ENCODE peak calls at places on chromosomes 13 and 19, in six cellular contexts. One of them, this sample, is unnamed.

GRCh38 chr19:33394723-33395560 is 21.4 kb downstream of the CEBPG start:
- DNase-seq in Calu3: no peak
- DNase-seq in left colon: no peak
- DNase-seq in endodermal cell: no peak
- DNase-seq in stimulated activated CD8-positive, alpha-beta memory T cell treated with anti-CD3 and anti-CD28 coated beads, Interleukin-15, amount 100 ng/mL, for 1 hour: no peak
- DNase-seq in heart right ventricle: no peak
- DNase-seq in this sample: no peak

GRCh38 chr13:97076898-97077297 is 82.6 kb upstream of the OXGR1 start:
- DNase-seq in Calu3: no peak
- DNase-seq in left colon: no peak
- DNase-seq in endodermal cell: no peak
- DNase-seq in stimulated activated CD8-positive, alpha-beta memory T cell treated with anti-CD3 and anti-CD28 coated beads, Interleukin-15, amount 100 ng/mL, for 1 hour: no peak
- DNase-seq in heart right ventricle: no peak
- DNase-seq in this sample: peak

GRCh38 chr13:57988276-57988675 is 356.7 kb downstream of the PCDH17 start:
- DNase-seq in Calu3: no peak
- DNase-seq in left colon: no peak
- DNase-seq in endodermal cell: no peak
- DNase-seq in stimulated activated CD8-positive, alpha-beta memory T cell treated with anti-CD3 and anti-CD28 coated beads, Interleukin-15, amount 100 ng/mL, for 1 hour: no peak
- DNase-seq in heart right ventricle: no peak
- DNase-seq in this sample: no peak

GRCh38 chr19:36128392-36128736 is 11.5 kb upstream of the CAPNS1 start:
- DNase-seq in Calu3: peak
- DNase-seq in left colon: peak
- DNase-seq in endodermal cell: no peak
- DNase-seq in stimulated activated CD8-positive, alpha-beta memory T cell treated with anti-CD3 and anti-CD28 coated beads, Interleukin-15, amount 100 ng/mL, for 1 hour: no peak
- DNase-seq in heart right ventricle: peak
- DNase-seq in this sample: peak

GRCh38 chr19:1446713-1447564 is 3.0 kb upstream of the APC2 start:
- DNase-seq in Calu3: no peak
- DNase-seq in left colon: no peak
- DNase-seq in endodermal cell: peak
- DNase-seq in stimulated activated CD8-positive, alpha-beta memory T cell treated with anti-CD3 and anti-CD28 coated beads, Interleukin-15, amount 100 ng/mL, for 1 hour: no peak
- DNase-seq in heart right ventricle: no peak
- DNase-seq in this sample: peak

GRCh38 chr13:66958611-66959010 is 271.5 kb downstream of the PCDH9 start:
- DNase-seq in Calu3: no peak
- DNase-seq in left colon: no peak
- DNase-seq in endodermal cell: no peak
- DNase-seq in stimulated activated CD8-positive, alpha-beta memory T cell treated with anti-CD3 and anti-CD28 coated beads, Interleukin-15, amount 100 ng/mL, for 1 hour: no peak
- DNase-seq in heart right ventricle: no peak
- DNase-seq in this sample: no peak

GRCh38 chr13:26914624-26915023 is 154.0 kb upstream of the GPR12 start:
- DNase-seq in Calu3: no peak
- DNase-seq in left colon: no peak
- DNase-seq in endodermal cell: peak
- DNase-seq in stimulated activated CD8-positive, alpha-beta memory T cell treated with anti-CD3 and anti-CD28 coated beads, Interleukin-15, amount 100 ng/mL, for 1 hour: no peak
- DNase-seq in heart right ventricle: no peak
- DNase-seq in this sample: no peak

GRCh38 chr13:48748681-48749080 is 95.0 kb downstream of the CYSLTR2 start:
- DNase-seq in Calu3: no peak
- DNase-seq in left colon: no peak
- DNase-seq in endodermal cell: no peak
- DNase-seq in stimulated activated CD8-positive, alpha-beta memory T cell treated with anti-CD3 and anti-CD28 coated beads, Interleukin-15, amount 100 ng/mL, for 1 hour: no peak
- DNase-seq in heart right ventricle: no peak
- DNase-seq in this sample: no peak

GRCh38 chr19:6060600-6061391 is 49.5 kb downstream of the RFX2 start:
- DNase-seq in Calu3: no peak
- DNase-seq in left colon: peak
- DNase-seq in endodermal cell: peak
- DNase-seq in stimulated activated CD8-positive, alpha-beta memory T cell treated with anti-CD3 and anti-CD28 coated beads, Interleukin-15, amount 100 ng/mL, for 1 hour: no peak
- DNase-seq in heart right ventricle: no peak
- DNase-seq in this sample: peak

GRCh38 chr19:55259540-55260210 is 858 bp upstream of the PPP6R1 start:
- DNase-seq in Calu3: no peak
- DNase-seq in left colon: no peak
- DNase-seq in endodermal cell: peak
- DNase-seq in stimulated activated CD8-positive, alpha-beta memory T cell treated with anti-CD3 and anti-CD28 coated beads, Interleukin-15, amount 100 ng/mL, for 1 hour: no peak
- DNase-seq in heart right ventricle: no peak
- DNase-seq in this sample: no peak

GRCh38 chr13:28493740-28494536 is 990 bp downstream of the FLT1 start:
- DNase-seq in Calu3: no peak
- DNase-seq in left colon: no peak
- DNase-seq in endodermal cell: peak
- DNase-seq in stimulated activated CD8-positive, alpha-beta memory T cell treated with anti-CD3 and anti-CD28 coated beads, Interleukin-15, amount 100 ng/mL, for 1 hour: no peak
- DNase-seq in heart right ventricle: peak
- DNase-seq in this sample: peak

GRCh38 chr13:100203696-100204367 is 114.9 kb downstream of the PCCA start:
- DNase-seq in Calu3: no peak
- DNase-seq in left colon: no peak
- DNase-seq in endodermal cell: no peak
- DNase-seq in stimulated activated CD8-positive, alpha-beta memory T cell treated with anti-CD3 and anti-CD28 coated beads, Interleukin-15, amount 100 ng/mL, for 1 hour: no peak
- DNase-seq in heart right ventricle: no peak
- DNase-seq in this sample: no peak

GRCh38 chr13:36430247-36431203 is 1.8 kb upstream of the CCNA1 start:
- DNase-seq in Calu3: no peak
- DNase-seq in left colon: no peak
- DNase-seq in endodermal cell: peak
- DNase-seq in stimulated activated CD8-positive, alpha-beta memory T cell treated with anti-CD3 and anti-CD28 coated beads, Interleukin-15, amount 100 ng/mL, for 1 hour: no peak
- DNase-seq in heart right ventricle: peak
- DNase-seq in this sample: peak

GRCh38 chr19:44552324-44552723 is 22.8 kb upstream of the CEACAM20 start:
- DNase-seq in Calu3: peak
- DNase-seq in left colon: no peak
- DNase-seq in endodermal cell: peak
- DNase-seq in stimulated activated CD8-positive, alpha-beta memory T cell treated with anti-CD3 and anti-CD28 coated beads, Interleukin-15, amount 100 ng/mL, for 1 hour: no peak
- DNase-seq in heart right ventricle: peak
- DNase-seq in this sample: peak

GRCh38 chr19:17077447-17078028 is 2.0 kb downstream of the MYO9B start:
- DNase-seq in Calu3: no peak
- DNase-seq in left colon: no peak
- DNase-seq in endodermal cell: no peak
- DNase-seq in stimulated activated CD8-positive, alpha-beta memory T cell treated with anti-CD3 and anti-CD28 coated beads, Interleukin-15, amount 100 ng/mL, for 1 hour: no peak
- DNase-seq in heart right ventricle: no peak
- DNase-seq in this sample: no peak

GRCh38 chr13:20616059-20616797 is 49.3 kb downstream of the IFT88 start:
- DNase-seq in Calu3: no peak
- DNase-seq in left colon: no peak
- DNase-seq in endodermal cell: no peak
- DNase-seq in stimulated activated CD8-positive, alpha-beta memory T cell treated with anti-CD3 and anti-CD28 coated beads, Interleukin-15, amount 100 ng/mL, for 1 hour: no peak
- DNase-seq in heart right ventricle: no peak
- DNase-seq in this sample: no peak

GRCh38 chr19:3780786-3781304 is 5.3 kb downstream of the MATK start:
- DNase-seq in Calu3: no peak
- DNase-seq in left colon: no peak
- DNase-seq in endodermal cell: no peak
- DNase-seq in stimulated activated CD8-positive, alpha-beta memory T cell treated with anti-CD3 and anti-CD28 coated beads, Interleukin-15, amount 100 ng/mL, for 1 hour: no peak
- DNase-seq in heart right ventricle: no peak
- DNase-seq in this sample: no peak

GRCh38 chr19:2616741-2617392 is 85.6 kb downstream of the GNG7 start:
- DNase-seq in Calu3: no peak
- DNase-seq in left colon: peak
- DNase-seq in endodermal cell: no peak
- DNase-seq in stimulated activated CD8-positive, alpha-beta memory T cell treated with anti-CD3 and anti-CD28 coated beads, Interleukin-15, amount 100 ng/mL, for 1 hour: no peak
- DNase-seq in heart right ventricle: no peak
- DNase-seq in this sample: no peak

GRCh38 chr13:98142427-98143156 is at the start of gene FARP1:
- DNase-seq in Calu3: peak
- DNase-seq in left colon: peak
- DNase-seq in endodermal cell: peak
- DNase-seq in stimulated activated CD8-positive, alpha-beta memory T cell treated with anti-CD3 and anti-CD28 coated beads, Interleukin-15, amount 100 ng/mL, for 1 hour: no peak
- DNase-seq in heart right ventricle: peak
- DNase-seq in this sample: peak

GRCh38 chr13:35700661-35701060 is 224.2 kb upstream of the MAB21L1 start:
- DNase-seq in Calu3: no peak
- DNase-seq in left colon: no peak
- DNase-seq in endodermal cell: no peak
- DNase-seq in stimulated activated CD8-positive, alpha-beta memory T cell treated with anti-CD3 and anti-CD28 coated beads, Interleukin-15, amount 100 ng/mL, for 1 hour: no peak
- DNase-seq in heart right ventricle: no peak
- DNase-seq in this sample: no peak

GRCh38 chr13:51249767-51250741 is 27.9 kb downstream of the FAM124A start:
- DNase-seq in Calu3: no peak
- DNase-seq in left colon: no peak
- DNase-seq in endodermal cell: peak
- DNase-seq in stimulated activated CD8-positive, alpha-beta memory T cell treated with anti-CD3 and anti-CD28 coated beads, Interleukin-15, amount 100 ng/mL, for 1 hour: no peak
- DNase-seq in heart right ventricle: no peak
- DNase-seq in this sample: no peak

GRCh38 chr13:23847545-23847944 is 41.7 kb downstream of the MIPEP start:
- DNase-seq in Calu3: no peak
- DNase-seq in left colon: no peak
- DNase-seq in endodermal cell: no peak
- DNase-seq in stimulated activated CD8-positive, alpha-beta memory T cell treated with anti-CD3 and anti-CD28 coated beads, Interleukin-15, amount 100 ng/mL, for 1 hour: no peak
- DNase-seq in heart right ventricle: no peak
- DNase-seq in this sample: no peak